ENCODE peak calls at places on chromosomes 13 and 19, in four cellular contexts. C, L, V and K are unnamed samples.

GRCh38 chr13:109737606-109738005 is 48.8 kb downstream of the IRS2 start:
- DNase-seq in C (no peak), L (no peak), V (peak), K (no peak)

GRCh38 chr13:58994778-58995177 is 1169.0 kb downstream of the DIAPH3 start:
- DNase-seq in C (peak), L (no peak), V (no peak), K (no peak)

GRCh38 chr13:106302011-106302410 is 233.5 kb downstream of the EFNB2 start:
- DNase-seq in C (no peak), L (no peak), V (no peak), K (no peak)

GRCh38 chr13:33388254-33388998 is 102.9 kb upstream of the STARD13 start:
- DNase-seq in C (no peak), L (no peak), V (no peak), K (no peak)

GRCh38 chr13:95677564-95678386 is 836 bp downstream of the DNAJC3 start:
- DNase-seq in C (peak), L (peak), V (peak), K (peak)

GRCh38 chr19:30148039-30148438 is 206.0 kb downstream of the URI1 start:
- DNase-seq in C (no peak), L (no peak), V (no peak), K (no peak)

GRCh38 chr13:33119886-33120543 is 103.8 kb downstream of the KL start:
- DNase-seq in C (no peak), L (no peak), V (peak), K (no peak)

GRCh38 chr13:45769072-45769471 is 67.0 kb downstream of the CBY2 start:
- DNase-seq in C (peak), L (no peak), V (no peak), K (peak)

GRCh38 chr13:111944171-111944583 is 122.8 kb upstream of the SOX1 start:
- DNase-seq in C (no peak), L (peak), V (no peak), K (no peak)

GRCh38 chr19:48638831-48639381 is 1.7 kb upstream of the DBP start:
- DNase-seq in C (no peak), L (peak), V (no peak), K (no peak)

GRCh38 chr19:10516671-10517286 is 468 bp downstream of the S1PR5 start:
- DNase-seq in C (peak), L (no peak), V (no peak), K (no peak)

GRCh38 chr19:51366050-51366998 is at the start of gene ETFB:
- DNase-seq in C (peak), L (peak), V (peak), K (peak)

GRCh38 chr19:46355234-46355990 is 8.5 kb downstream of the PPP5C start:
- DNase-seq in C (no peak), L (no peak), V (no peak), K (peak)

GRCh38 chr13:103615778-103616177 is 549.6 kb upstream of the SLC10A2 start:
- DNase-seq in C (no peak), L (no peak), V (no peak), K (no peak)

GRCh38 chr19:41324921-41325639 is 15.1 kb downstream of the CCDC97 start:
- DNase-seq in C (peak), L (peak), V (peak), K (peak)

GRCh38 chr19:42480335-42481095 is 37.8 kb upstream of the CXCL17 start:
- DNase-seq in C (peak), L (no peak), V (peak), K (peak)

GRCh38 chr19:14479985-14480694 is 5.0 kb upstream of the PTGER1 start:
- DNase-seq in C (peak), L (peak), V (peak), K (peak)

GRCh38 chr19:36876993-36877938 is 26.6 kb downstream of the ZNF345 start:
- DNase-seq in C (peak), L (no peak), V (no peak), K (peak)

GRCh38 chr13:97018029-97018819 is 23.9 kb upstream of the OXGR1 start:
- DNase-seq in C (peak), L (peak), V (peak), K (peak)

GRCh38 chr13:110682746-110683145 is 23.2 kb downstream of the CARS2 start:
- DNase-seq in C (no peak), L (no peak), V (no peak), K (no peak)

GRCh38 chr19:58468216-58468839 is 1.4 kb downstream of the ZNF324 start:
- DNase-seq in C (peak), L (no peak), V (peak), K (peak)

GRCh38 chr13:20231839-20232555 is at the start of gene GJB6:
- DNase-seq in C (no peak), L (peak), V (no peak), K (peak)

GRCh38 chr19:10105241-10106099 is 692 bp upstream of the PPAN start:
- DNase-seq in C (no peak), L (no peak), V (no peak), K (no peak)

GRCh38 chr19:13398780-13399726 is 107.2 kb downstream of the CACNA1A start:
- DNase-seq in C (peak), L (no peak), V (peak), K (no peak)

GRCh38 chr19:5985098-5985783 is 7.3 kb upstream of the RANBP3 start:
- DNase-seq in C (peak), L (no peak), V (peak), K (no peak)

GRCh38 chr19:19432732-19433131 is 27.3 kb downstream of the GATAD2A start:
- DNase-seq in C (no peak), L (no peak), V (no peak), K (no peak)

GRCh38 chr13:39929583-39929982 is 274.1 kb downstream of the COG6 start:
- DNase-seq in C (no peak), L (no peak), V (no peak), K (no peak)

GRCh38 chr13:51331354-51331861 is 8.1 kb upstream of the SERPINE3 start:
- DNase-seq in C (no peak), L (no peak), V (no peak), K (no peak)

GRCh38 chr13:51332566-51333361 is 6.7 kb upstream of the SERPINE3 start:
- DNase-seq in C (no peak), L (no peak), V (no peak), K (no peak)

GRCh38 chr13:51333421-51333820 is 6.1 kb upstream of the SERPINE3 start:
- DNase-seq in C (no peak), L (no peak), V (no peak), K (no peak)

GRCh38 chr13:51328488-51328887 is 11.0 kb upstream of the SERPINE3 start:
- DNase-seq in C (no peak), L (peak), V (no peak), K (peak)

DNA sequence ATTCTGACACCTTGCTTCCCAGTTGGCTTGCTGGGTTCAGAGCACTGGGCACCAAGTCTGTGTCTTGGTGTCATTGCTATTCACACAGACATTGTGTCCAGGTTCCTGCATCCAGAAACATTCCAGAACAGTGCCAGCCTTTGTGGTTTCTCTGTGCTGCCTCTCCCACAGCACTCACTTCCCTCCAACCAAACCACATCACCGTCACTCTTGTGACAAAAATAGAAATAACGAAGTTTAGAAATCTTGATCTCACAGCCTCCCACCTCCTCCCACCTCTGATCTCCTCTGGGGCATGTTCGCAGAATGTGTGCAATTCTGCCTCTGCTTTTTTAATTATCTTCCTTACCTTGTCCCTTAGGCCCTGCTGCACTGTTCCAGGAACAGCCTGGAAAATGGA is 8.8 kb upstream of the SERPINE3 start:
- DNase-seq in C (no peak), L (no peak), V (no peak), K (no peak)
- H3K4ac ChIP-seq in C (no peak), L (no peak), V (no peak), K (no peak)

GRCh38 chr13:66660013-66660804 is 569.9 kb downstream of the PCDH9 start:
- DNase-seq in C (peak), L (no peak), V (peak), K (no peak)

GRCh38 chr13:66663206-66663605 is 566.9 kb downstream of the PCDH9 start:
- DNase-seq in C (no peak), L (no peak), V (no peak), K (no peak)

GRCh38 chr13:66661336-66661735 is 568.8 kb downstream of the PCDH9 start:
- DNase-seq in C (no peak), L (no peak), V (no peak), K (no peak)

GRCh38 chr13:66665991-66666390 is 564.1 kb downstream of the PCDH9 start:
- DNase-seq in C (peak), L (peak), V (peak), K (peak)
- H3K18ac ChIP-seq in C (no peak), L (no peak), V (no peak), K (no peak)

DNA sequence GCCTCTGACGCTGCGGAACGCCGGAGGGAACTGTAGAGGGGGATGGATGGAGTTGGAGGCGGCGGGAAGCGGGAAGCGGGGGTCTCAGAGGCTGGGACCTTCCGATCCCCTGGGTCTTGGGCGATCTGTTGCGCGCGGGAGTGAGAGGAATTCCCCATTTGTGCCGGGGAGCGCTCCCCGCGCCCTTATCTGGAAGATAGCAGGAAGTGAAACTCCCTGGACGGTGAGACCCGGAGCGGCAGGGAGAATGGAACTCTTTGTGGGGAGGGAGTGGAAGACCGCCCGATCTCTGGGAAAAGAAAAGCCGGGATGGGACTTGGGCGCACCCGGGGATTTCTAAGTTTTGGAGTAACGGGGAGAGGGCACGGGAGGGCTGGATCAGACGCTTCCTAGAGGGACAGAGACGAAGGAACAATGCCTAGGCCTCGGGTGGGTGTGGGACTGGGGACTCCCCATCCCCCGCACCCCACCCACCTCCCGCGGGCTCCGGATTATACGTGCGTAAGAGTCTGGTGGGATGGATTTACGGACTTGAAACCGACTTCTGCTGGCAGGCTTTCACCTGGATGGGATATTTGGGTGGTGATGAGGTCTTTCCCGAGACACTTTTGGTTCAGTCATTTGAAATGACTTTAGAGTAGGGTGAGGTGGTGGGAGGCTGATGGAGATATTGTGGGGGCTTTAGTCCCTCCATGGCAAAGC is 495 bp downstream of the LSR start:
- DNase-seq in C (no peak), L (peak), V (no peak), K (peak)
- H3K4ac ChIP-seq in C (no peak), L (no peak), V (no peak), K (peak)

GRCh38 chr13:102589291-102589822 is 7.4 kb upstream of the TPP2 start:
- DNase-seq in C (no peak), L (no peak), V (peak), K (no peak)

GRCh38 chr13:102597029-102598015 is 536 bp downstream of the TPP2 start:
- DNase-seq in C (peak), L (no peak), V (peak), K (peak)

GRCh38 chr13:102596147-102597028 is at the start of gene TPP2:
- DNase-seq in C (peak), L (peak), V (peak), K (peak)

GRCh38 chr13:102587916-102588315 is 8.9 kb upstream of the TPP2 start:
- DNase-seq in C (no peak), L (no peak), V (no peak), K (peak)

GRCh38 chr13:102591988-102592781 is 4.6 kb upstream of the TPP2 start:
- DNase-seq in C (peak), L (peak), V (peak), K (peak)
- H3K18ac ChIP-seq in C (no peak), L (peak), V (no peak), K (no peak)

GRCh38 chr13:99975626-99976025 is 4.1 kb upstream of the ZIC5 start:
- DNase-seq in C (no peak), L (peak), V (no peak), K (no peak)
- H3K4ac ChIP-seq in C (no peak), L (no peak), V (no peak), K (no peak)

GRCh38 chr13:113118328-113119021 is 4.1 kb upstream of the F10 start:
- DNase-seq in C (no peak), L (no peak), V (no peak), K (no peak)

GRCh38 chr13:113116206-113116800 is 6.3 kb upstream of the F10 start:
- DNase-seq in C (no peak), L (no peak), V (no peak), K (no peak)

GRCh38 chr13:113116871-113117271 is 5.7 kb upstream of the F10 start:
- DNase-seq in C (no peak), L (no peak), V (no peak), K (no peak)

GRCh38 chr13:113117956-113118327 is 4.7 kb upstream of the F10 start:
- DNase-seq in C (no peak), L (no peak), V (no peak), K (no peak)

DNA sequence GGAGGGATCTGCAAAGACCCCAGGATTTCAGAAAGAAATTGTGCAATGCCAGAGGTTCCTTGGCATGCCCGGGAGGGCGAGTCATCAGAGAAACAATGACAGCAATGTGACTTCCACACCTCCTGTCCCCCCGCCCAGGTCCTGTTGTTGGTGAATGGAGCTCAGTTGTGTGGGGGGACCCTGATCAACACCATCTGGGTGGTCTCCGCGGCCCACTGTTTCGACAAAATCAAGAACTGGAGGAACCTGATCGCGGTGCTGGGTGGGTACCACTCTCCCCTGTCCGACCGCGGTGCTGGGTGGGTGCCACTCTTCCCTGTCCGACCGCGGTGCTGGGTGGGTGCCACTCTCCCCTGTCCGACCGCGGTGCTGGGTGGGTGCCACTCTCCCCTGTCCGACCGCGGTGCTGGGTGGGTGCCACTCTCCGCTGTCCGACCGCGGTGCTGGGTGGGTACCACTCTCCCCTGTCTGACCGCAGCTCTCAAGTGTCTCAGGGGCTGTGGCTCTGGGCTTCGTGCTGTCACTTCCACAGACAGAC is 5.2 kb upstream of the F10 start:
- DNase-seq in C (no peak), L (peak), V (no peak), K (peak)
- H3K18ac ChIP-seq in C (no peak), L (no peak), V (no peak), K (no peak)